ENCODE peak calls at places on chromosomes 11 and 22, in four cellular contexts. One of them, this sample, is unnamed.

GRCh38 chr11:7677801-7678201 is 4.5 kb upstream of the CYB5R2 start:
- DNase-seq in Calu3: no peak
- DNase-seq in WTC11: no peak
- DNase-seq in AG10803: peak
- DNase-seq in this sample: no peak

GRCh38 chr22:34973926-34974325 is 92.0 kb upstream of the ISX start:
- DNase-seq in Calu3: no peak
- DNase-seq in WTC11: no peak
- DNase-seq in AG10803: peak
- DNase-seq in this sample: no peak

GRCh38 chr22:43432883-43433415 is 21.1 kb downstream of the MPPED1 start:
- DNase-seq in Calu3: no peak
- DNase-seq in WTC11: peak
- DNase-seq in AG10803: no peak
- DNase-seq in this sample: no peak

GRCh38 chr22:49592780-49593501 is 234.7 kb downstream of the BRD1 start:
- DNase-seq in Calu3: no peak
- DNase-seq in WTC11: no peak
- DNase-seq in AG10803: no peak
- DNase-seq in this sample: no peak

GRCh38 chr11:58334708-58335107 is 24.2 kb downstream of the OR5B17 start:
- DNase-seq in Calu3: peak
- DNase-seq in WTC11: no peak
- DNase-seq in AG10803: peak
- DNase-seq in this sample: no peak

GRCh38 chr22:38758276-38758945 is 2.6 kb upstream of the SUN2 start:
- DNase-seq in Calu3: no peak
- DNase-seq in WTC11: no peak
- DNase-seq in AG10803: no peak
- DNase-seq in this sample: peak

GRCh38 chr22:43828711-43829447 is 16.8 kb upstream of the EFCAB6 start:
- DNase-seq in Calu3: no peak
- DNase-seq in WTC11: peak
- DNase-seq in AG10803: peak
- DNase-seq in this sample: no peak

GRCh38 chr22:46547883-46548244 is 10.4 kb upstream of the CELSR1 start:
- DNase-seq in Calu3: peak
- DNase-seq in WTC11: no peak
- DNase-seq in AG10803: peak
- DNase-seq in this sample: no peak

GRCh38 chr11:122038543-122038942 is 77.5 kb downstream of the BLID start:
- DNase-seq in Calu3: no peak
- DNase-seq in WTC11: no peak
- DNase-seq in AG10803: peak
- DNase-seq in this sample: no peak

GRCh38 chr11:79314906-79315689 is 125.7 kb downstream of the TENM4 start:
- DNase-seq in Calu3: no peak
- DNase-seq in WTC11: peak
- DNase-seq in AG10803: peak
- DNase-seq in this sample: no peak

GRCh38 chr22:36328635-36329216 is 59.0 kb downstream of the MYH9 start:
- DNase-seq in Calu3: no peak
- DNase-seq in WTC11: no peak
- DNase-seq in AG10803: peak
- DNase-seq in this sample: no peak

GRCh38 chr11:112932593-112932992 is 28.6 kb upstream of the NCAM1 start:
- DNase-seq in Calu3: no peak
- DNase-seq in WTC11: no peak
- DNase-seq in AG10803: no peak
- DNase-seq in this sample: no peak

GRCh38 chr11:99117603-99118002 is 96.9 kb downstream of the CNTN5 start:
- DNase-seq in Calu3: no peak
- DNase-seq in WTC11: no peak
- DNase-seq in AG10803: no peak
- DNase-seq in this sample: no peak

GRCh38 chr22:36528336-36528735 is 630 bp downstream of the EIF3D start:
- DNase-seq in Calu3: no peak
- DNase-seq in WTC11: no peak
- DNase-seq in AG10803: no peak
- DNase-seq in this sample: no peak

GRCh38 chr11:1293619-1294015 is 15.8 kb downstream of the TOLLIP start:
- DNase-seq in Calu3: peak
- DNase-seq in WTC11: no peak
- DNase-seq in AG10803: no peak
- DNase-seq in this sample: no peak
- TF ChIP-seq CTCF in Calu3: peak
- TF ChIP-seq CTCF in WTC11: no peak
- TF ChIP-seq CTCF in AG10803: peak
- TF ChIP-seq CTCF in this sample: peak

DNA sequence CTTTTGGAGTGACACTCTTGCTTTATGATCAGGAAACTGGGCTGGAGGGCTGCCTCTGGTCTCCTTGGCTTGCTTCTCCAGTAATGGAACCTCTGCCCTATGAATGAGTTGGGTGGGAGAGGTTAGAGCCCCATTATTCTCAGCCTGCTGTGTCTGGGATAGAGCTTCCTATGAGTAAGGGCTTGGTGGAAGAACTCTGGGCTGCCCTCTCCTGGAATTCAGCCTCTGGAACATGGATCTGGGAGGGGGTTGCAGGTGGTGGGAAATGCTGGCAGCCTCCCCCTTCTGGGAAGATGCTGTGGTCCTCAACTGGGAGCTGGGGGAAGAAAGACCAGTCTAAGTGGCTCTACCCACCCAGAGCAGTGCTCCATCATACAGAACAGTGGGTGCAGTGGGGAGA is 81.8 kb upstream of the SYN3 start:
- DNase-seq in Calu3: no peak
- DNase-seq in WTC11: no peak
- DNase-seq in AG10803: no peak
- DNase-seq in this sample: no peak
- TF ChIP-seq CTCF in Calu3: no peak
- TF ChIP-seq CTCF in WTC11: no peak
- TF ChIP-seq CTCF in AG10803: no peak
- TF ChIP-seq CTCF in this sample: no peak

DNA sequence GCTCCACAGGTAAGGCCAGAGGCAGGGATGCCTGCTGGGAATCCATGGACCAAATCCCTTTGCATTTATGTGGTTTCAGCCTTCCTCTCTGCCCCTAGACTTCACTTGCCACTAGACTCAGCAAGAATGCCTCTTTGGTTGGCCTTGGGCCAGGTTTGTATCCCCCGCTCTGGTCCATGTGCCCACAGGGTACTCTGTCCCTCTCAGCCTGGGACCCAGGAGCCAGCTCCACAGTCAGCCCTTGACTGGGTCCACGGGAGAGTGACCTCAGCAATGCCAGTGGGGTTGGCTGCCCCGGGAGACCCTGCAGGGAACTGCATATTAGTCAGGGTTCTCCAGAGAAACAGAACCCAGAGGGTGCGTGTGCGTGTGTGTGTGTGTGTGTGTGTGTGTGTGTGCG is 28.3 kb upstream of the LINC01488 start:
- DNase-seq in Calu3: no peak
- DNase-seq in WTC11: no peak
- DNase-seq in AG10803: no peak
- DNase-seq in this sample: no peak
- TF ChIP-seq CTCF in Calu3: no peak
- TF ChIP-seq CTCF in WTC11: no peak
- TF ChIP-seq CTCF in AG10803: no peak
- TF ChIP-seq CTCF in this sample: no peak

GRCh38 chr22:25081409-25081824 is 118.2 kb upstream of the CRYBB3 start:
- DNase-seq in Calu3: peak
- DNase-seq in WTC11: peak
- DNase-seq in AG10803: no peak
- DNase-seq in this sample: peak
- TF ChIP-seq CTCF in Calu3: peak
- TF ChIP-seq CTCF in WTC11: no peak
- TF ChIP-seq CTCF in AG10803: peak
- TF ChIP-seq CTCF in this sample: peak

GRCh38 chr11:12271826-12272366 is 105.5 kb upstream of the PARVA start:
- DNase-seq in Calu3: no peak
- DNase-seq in WTC11: no peak
- DNase-seq in AG10803: no peak
- DNase-seq in this sample: no peak
- TF ChIP-seq CTCF in Calu3: no peak
- TF ChIP-seq CTCF in WTC11: no peak
- TF ChIP-seq CTCF in AG10803: no peak
- TF ChIP-seq CTCF in this sample: no peak

GRCh38 chr11:4890279-4890678 is 8.6 kb downstream of the OR51T1 start:
- DNase-seq in Calu3: no peak
- DNase-seq in WTC11: no peak
- DNase-seq in AG10803: no peak
- DNase-seq in this sample: no peak

GRCh38 chr11:4887591-4887990 is 5.9 kb downstream of the OR51T1 start:
- DNase-seq in Calu3: no peak
- DNase-seq in WTC11: no peak
- DNase-seq in AG10803: no peak
- DNase-seq in this sample: no peak

GRCh38 chr11:4886186-4886585 is 4.5 kb downstream of the OR51T1 start:
- DNase-seq in Calu3: no peak
- DNase-seq in WTC11: no peak
- DNase-seq in AG10803: no peak
- DNase-seq in this sample: no peak

GRCh38 chr11:4891996-4892640 is 10.4 kb downstream of the OR51T1 start:
- DNase-seq in Calu3: no peak
- DNase-seq in WTC11: no peak
- DNase-seq in AG10803: peak
- DNase-seq in this sample: no peak
- TF ChIP-seq CTCF in Calu3: peak
- TF ChIP-seq CTCF in WTC11: no peak
- TF ChIP-seq CTCF in AG10803: peak
- TF ChIP-seq CTCF in this sample: no peak

GRCh38 chr11:76709259-76709658 is 38.7 kb upstream of the LRRC32 start:
- DNase-seq in Calu3: no peak
- DNase-seq in WTC11: no peak
- DNase-seq in AG10803: no peak
- DNase-seq in this sample: no peak

GRCh38 chr11:76705834-76706233 is 35.3 kb upstream of the LRRC32 start:
- DNase-seq in Calu3: no peak
- DNase-seq in WTC11: no peak
- DNase-seq in AG10803: no peak
- DNase-seq in this sample: no peak

GRCh38 chr11:76704171-76704948 is 33.8 kb upstream of the LRRC32 start:
- DNase-seq in Calu3: no peak
- DNase-seq in WTC11: peak
- DNase-seq in AG10803: no peak
- DNase-seq in this sample: no peak

GRCh38 chr11:76707293-76707825 is 36.8 kb upstream of the LRRC32 start:
- DNase-seq in Calu3: no peak
- DNase-seq in WTC11: no peak
- DNase-seq in AG10803: no peak
- DNase-seq in this sample: no peak

DNA sequence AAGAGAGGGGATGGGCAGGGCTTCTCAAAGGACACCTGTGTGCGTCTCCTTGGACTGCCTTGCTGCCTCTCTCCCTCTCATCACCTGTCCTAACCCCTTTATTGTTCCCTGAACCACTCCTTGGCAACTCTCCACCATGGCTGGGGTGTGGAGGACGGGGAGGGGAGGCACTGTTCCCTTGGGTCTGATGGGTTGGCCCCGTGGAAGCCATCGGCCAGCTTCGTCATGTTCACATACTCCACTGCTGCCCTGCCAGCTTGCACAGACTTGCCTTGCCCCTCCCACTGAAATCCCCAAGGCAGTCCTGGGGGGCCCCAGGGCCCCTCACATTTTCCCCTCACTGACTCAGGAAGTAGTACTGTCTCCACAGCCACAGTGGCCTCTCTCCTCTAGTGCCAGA is 36.1 kb upstream of the LRRC32 start:
- DNase-seq in Calu3: no peak
- DNase-seq in WTC11: no peak
- DNase-seq in AG10803: no peak
- DNase-seq in this sample: no peak
- TF ChIP-seq CTCF in Calu3: no peak
- TF ChIP-seq CTCF in WTC11: no peak
- TF ChIP-seq CTCF in AG10803: no peak
- TF ChIP-seq CTCF in this sample: no peak

GRCh38 chr22:26893034-26893710 is 235.8 kb downstream of the MIAT start:
- DNase-seq in Calu3: no peak
- DNase-seq in WTC11: no peak
- DNase-seq in AG10803: peak
- DNase-seq in this sample: no peak
- TF ChIP-seq CTCF in Calu3: no peak
- TF ChIP-seq CTCF in WTC11: no peak
- TF ChIP-seq CTCF in AG10803: no peak
- TF ChIP-seq CTCF in this sample: no peak

This sample was measured in GM10248.